ENCODE peak calls at places on chromosomes 5 and 9, in six cellular contexts. M, Z, G, Y, B and O are unnamed samples.
A peak's percentile ranks its signal among the peaks of the same experiment; 100 is the strongest.

GRCh38 chr5:135203593-135204036 is 169.6 kb upstream of the PITX1 start:
- DNase-seq in B (peak; percentile 63), M (no peak), Z (no peak), Y (no peak), G (no peak), O (peak; percentile 17)

GRCh38 chr5:139964994-139965565 is 78.0 kb downstream of the NRG2 start:
- DNase-seq in M (no peak), B (no peak), G (peak; percentile 24), Z (no peak), Y (no peak), O (no peak)

GRCh38 chr5:181203093-181203711 is 1.8 kb downstream of the TRIM7 start:
- DNase-seq in G (no peak), M (peak; percentile 23), Y (no peak), Z (no peak), B (peak; percentile 50), O (peak; percentile 38)

GRCh38 chr5:91162534-91163381 is 220.4 kb downstream of the ARRDC3 start:
- DNase-seq in Z (peak; percentile 9), B (peak; percentile 97), M (peak; percentile 95), Y (no peak), G (no peak), O (peak; percentile 95)

GRCh38 chr5:103031607-103032006 is 88.3 kb downstream of the GIN1 start:
- DNase-seq in Y (no peak), Z (no peak), M (no peak), G (no peak), B (no peak), O (no peak)

GRCh38 chr5:69368458-69369368 is 607 bp downstream of the AK6 start:
- DNase-seq in Z (peak; percentile 11), G (no peak), M (peak; percentile 54), Y (no peak), B (peak; percentile 57), O (peak; percentile 69)

GRCh38 chr5:143010335-143010734 is 240.2 kb downstream of the ARHGAP26 start:
- DNase-seq in Y (no peak), M (no peak), Z (no peak), B (no peak), G (no peak), O (no peak)

GRCh38 chr5:143174714-143175398 is 228.6 kb downstream of the NR3C1 start:
- DNase-seq in Y (no peak), M (peak; percentile 58), G (no peak), Z (no peak), B (no peak), O (no peak)

GRCh38 chr5:64273276-64273675 is 107.6 kb downstream of the RNF180 start:
- DNase-seq in M (peak; percentile 0), Y (no peak), Z (no peak), B (no peak), G (no peak), O (peak; percentile 9)

GRCh38 chr5:53785924-53786323 is 225.5 kb downstream of the NDUFS4 start:
- DNase-seq in M (no peak), B (no peak), Y (no peak), G (no peak), Z (no peak), O (no peak)

GRCh38 chr5:53782620-53783019 is 222.2 kb downstream of the NDUFS4 start:
- DNase-seq in M (peak; percentile 43), Z (no peak), Y (no peak), G (no peak), B (peak; percentile 95), O (no peak)

GRCh38 chr5:53777864-53778618 is 217.6 kb downstream of the NDUFS4 start:
- DNase-seq in G (no peak), Y (no peak), B (no peak), Z (no peak), M (no peak), O (no peak)

GRCh38 chr5:53779541-53779981 is 219.1 kb downstream of the NDUFS4 start:
- DNase-seq in M (peak; percentile 73), Y (no peak), B (no peak), G (no peak), Z (no peak), O (peak; percentile 78)

GRCh38 chr5:53783624-53784228 is 223.3 kb downstream of the NDUFS4 start:
- DNase-seq in Y (no peak), G (peak; percentile 32), M (no peak), Z (no peak), B (no peak), O (no peak)
- H3K23ac ChIP-seq in Y (no peak overlapping the region), G (no peak overlapping the region), M (peak overlapping the region; percentile 8), Z (no peak overlapping the region), B (no peak overlapping the region), O (no peak overlapping the region)

DNA sequence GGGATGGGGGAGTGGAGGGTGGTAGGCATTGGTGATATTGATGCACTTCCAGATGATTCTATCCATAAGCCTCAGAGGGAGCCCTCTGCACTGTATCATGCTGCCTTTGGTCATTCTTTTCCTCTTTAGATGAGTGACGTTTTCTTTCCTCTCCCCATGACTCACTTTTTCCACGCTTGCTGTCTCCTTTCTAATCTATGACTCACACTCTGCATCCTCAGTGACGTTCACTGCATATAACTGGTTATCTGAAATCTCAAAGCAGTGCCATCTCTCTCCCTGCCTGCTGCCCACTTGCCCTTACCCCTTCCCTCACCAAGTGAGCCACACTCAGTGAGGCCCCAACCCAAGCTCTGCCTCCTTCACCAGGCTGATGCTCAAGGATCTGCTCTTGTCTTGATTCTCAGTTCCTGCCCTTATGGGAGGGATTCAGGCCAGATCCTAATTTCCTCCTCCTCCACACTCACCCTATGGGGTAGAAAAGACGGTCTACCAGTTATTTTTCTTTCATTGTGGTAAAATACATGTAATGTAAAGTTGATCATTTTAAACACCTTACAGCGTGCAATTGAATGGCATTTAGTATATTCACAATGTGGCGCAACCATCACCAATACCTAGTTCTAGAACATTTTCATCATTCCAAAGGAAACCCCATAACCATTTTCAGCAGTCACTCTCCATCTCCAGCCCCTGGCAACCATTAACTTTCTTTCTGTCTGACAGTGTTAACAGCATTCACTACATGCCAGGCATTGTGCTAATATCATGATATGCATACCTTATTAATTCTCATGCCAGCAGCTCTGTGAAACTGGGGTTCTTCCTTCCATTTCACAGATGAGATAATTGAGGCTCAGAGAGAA is 31.8 kb downstream of the PTGS1 start:
- DNase-seq in B (peak; percentile 95), G (no peak), Z (no peak), Y (no peak), M (peak; percentile 99), O (peak; percentile 98)
- H4K91ac ChIP-seq in B (no peak overlapping the region), G (no peak overlapping the region), Z (no peak overlapping the region), Y (no peak overlapping the region), M (peak overlapping the region; percentile 99), O (no peak overlapping the region)

GRCh38 chr9:80259079-80259478 is 687.3 kb downstream of the TLE4 start:
- DNase-seq in M (no peak), B (no peak), G (no peak), Z (no peak), Y (no peak), O (no peak)
- H2AK5ac ChIP-seq in M (no peak overlapping the region), B (no peak overlapping the region), G (no peak overlapping the region), Z (no peak overlapping the region), Y (no peak overlapping the region), O (no peak overlapping the region)

DNA sequence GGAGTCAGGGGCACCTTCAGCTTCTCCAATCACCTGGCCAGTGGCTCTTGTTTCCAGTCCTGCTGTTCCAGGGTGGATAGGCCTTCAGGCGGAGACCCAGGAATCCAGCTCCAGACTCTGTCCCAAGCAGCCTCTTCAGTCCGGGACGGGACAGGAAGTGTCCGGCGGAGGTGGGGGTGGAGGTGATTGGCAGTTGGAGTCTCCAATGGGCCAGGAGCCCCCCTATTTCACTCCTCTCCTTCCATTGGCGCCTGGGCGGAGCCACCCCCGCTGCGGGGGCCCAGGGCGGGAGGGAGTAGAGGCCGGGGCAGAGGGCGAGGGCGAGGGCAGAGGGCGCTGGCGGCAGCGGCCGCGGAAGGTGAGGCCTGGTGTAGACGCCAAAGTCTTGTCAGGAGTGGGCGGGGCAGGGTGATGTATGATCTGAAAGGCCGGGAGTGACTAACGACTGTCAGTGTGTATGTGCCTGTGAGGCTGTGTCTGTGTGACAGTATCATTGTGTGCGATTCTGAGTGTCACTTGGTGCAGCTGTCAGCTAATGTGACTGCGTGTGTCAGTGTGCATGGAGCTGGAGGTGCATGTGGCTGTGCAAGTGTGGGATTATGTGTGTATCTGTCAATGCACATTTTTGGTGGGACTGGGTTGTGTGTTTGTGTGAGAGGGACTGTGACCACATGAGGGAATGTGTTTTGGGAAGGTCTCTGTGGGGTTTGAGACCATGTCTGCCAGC is at the start of gene IL11RA:
- DNase-seq in Y (peak; percentile 81), M (peak; percentile 84), Z (peak; percentile 88), B (peak; percentile 84), G (peak; percentile 98), O (peak; percentile 88)
- H3K23ac ChIP-seq in Y (no peak within 1 kb of the TSS), M (peak within 1 kb of the TSS; percentile 89), Z (peak within 1 kb of the TSS; percentile 1), B (no peak within 1 kb of the TSS), G (no peak within 1 kb of the TSS), O (peak within 1 kb of the TSS; percentile 73)

DNA sequence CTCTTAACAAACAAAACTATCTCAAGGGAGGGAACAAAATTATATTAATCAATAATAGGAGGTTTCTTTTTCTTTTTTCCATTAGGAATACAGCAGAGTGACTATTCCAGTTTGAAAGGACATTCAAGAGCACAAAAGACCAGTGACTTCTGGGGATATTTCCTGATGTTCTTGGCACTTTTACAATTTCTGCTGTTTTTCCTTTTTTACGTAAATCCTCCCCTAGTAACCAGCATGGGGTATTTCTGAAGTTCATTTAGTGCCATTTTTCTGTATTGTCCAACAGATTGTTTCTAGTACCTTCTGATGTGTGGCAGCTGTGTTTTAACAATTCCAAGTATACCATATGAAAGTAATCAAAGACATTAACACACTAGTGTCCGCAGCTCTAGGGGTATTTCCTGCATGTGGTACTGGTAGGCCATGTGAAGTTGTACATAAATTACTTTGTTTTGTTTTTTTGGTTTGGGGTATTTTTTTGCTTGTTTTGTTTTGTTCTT is 53.1 kb upstream of the SMARCA2 start:
- DNase-seq in G (no peak), M (no peak), Y (no peak), Z (no peak), B (no peak), O (no peak)
- H4K91ac ChIP-seq in G (no peak overlapping the region), M (no peak overlapping the region), Y (no peak overlapping the region), Z (no peak overlapping the region), B (no peak overlapping the region), O (no peak overlapping the region)